ENCODE peak calls at places on chromosomes 11 and 22, in four cellular contexts. One of them, this sample, is unnamed.

GRCh38 chr11:57294225-57295131 is 30.3 kb downstream of the TNKS1BP1 start:
- DNase-seq in cardiac muscle cell: peak
- DNase-seq in gastrocnemius medialis: no peak
- DNase-seq in coronary artery: no peak
- DNase-seq in this sample: no peak

GRCh38 chr11:96242191-96242845 is 100.7 kb downstream of the MAML2 start:
- DNase-seq in cardiac muscle cell: peak
- DNase-seq in gastrocnemius medialis: no peak
- DNase-seq in coronary artery: no peak
- DNase-seq in this sample: no peak

GRCh38 chr22:25111579-25112517 is 87.8 kb upstream of the CRYBB3 start:
- DNase-seq in cardiac muscle cell: no peak
- DNase-seq in gastrocnemius medialis: peak
- DNase-seq in coronary artery: peak
- DNase-seq in this sample: peak

GRCh38 chr11:27649800-27650199 is 50.5 kb downstream of the BDNF start:
- DNase-seq in cardiac muscle cell: no peak
- DNase-seq in gastrocnemius medialis: no peak
- DNase-seq in coronary artery: no peak
- DNase-seq in this sample: no peak

GRCh38 chr11:70420496-70420895 is 22.2 kb downstream of the CTTN start:
- DNase-seq in cardiac muscle cell: no peak
- DNase-seq in gastrocnemius medialis: no peak
- DNase-seq in coronary artery: no peak
- DNase-seq in this sample: no peak

GRCh38 chr11:111523343-111523742 is 8.8 kb downstream of the HOATZ start:
- DNase-seq in cardiac muscle cell: no peak
- DNase-seq in gastrocnemius medialis: no peak
- DNase-seq in coronary artery: no peak
- DNase-seq in this sample: no peak

GRCh38 chr11:2209370-2209801 is 37.8 kb upstream of the TH start:
- DNase-seq in cardiac muscle cell: no peak
- DNase-seq in gastrocnemius medialis: no peak
- DNase-seq in coronary artery: no peak
- DNase-seq in this sample: no peak

GRCh38 chr22:25751174-25751581 is 9.2 kb downstream of the MYO18B start:
- DNase-seq in cardiac muscle cell: no peak
- DNase-seq in gastrocnemius medialis: no peak
- DNase-seq in coronary artery: no peak
- DNase-seq in this sample: no peak

GRCh38 chr11:118263694-118264567 is at the start of gene MPZL2:
- DNase-seq in cardiac muscle cell: no peak
- DNase-seq in gastrocnemius medialis: no peak
- DNase-seq in coronary artery: no peak
- DNase-seq in this sample: peak

GRCh38 chr11:33266418-33267215 is 9.4 kb downstream of the HIPK3 start:
- DNase-seq in cardiac muscle cell: peak
- DNase-seq in gastrocnemius medialis: no peak
- DNase-seq in coronary artery: peak
- DNase-seq in this sample: peak

GRCh38 chr11:35185696-35186095 is 46.7 kb downstream of the CD44 start:
- DNase-seq in cardiac muscle cell: peak
- DNase-seq in gastrocnemius medialis: no peak
- DNase-seq in coronary artery: no peak
- DNase-seq in this sample: no peak

GRCh38 chr11:2518112-2518982 is 73.5 kb downstream of the KCNQ1 start:
- DNase-seq in cardiac muscle cell: no peak
- DNase-seq in gastrocnemius medialis: peak
- DNase-seq in coronary artery: no peak
- DNase-seq in this sample: peak

GRCh38 chr22:27075028-27075678 is 417.8 kb downstream of the MIAT start:
- DNase-seq in cardiac muscle cell: no peak
- DNase-seq in gastrocnemius medialis: no peak
- DNase-seq in coronary artery: no peak
- DNase-seq in this sample: peak

GRCh38 chr11:27596802-27597201 is 90.2 kb upstream of the LIN7C start:
- DNase-seq in cardiac muscle cell: no peak
- DNase-seq in gastrocnemius medialis: no peak
- DNase-seq in coronary artery: no peak
- DNase-seq in this sample: no peak

GRCh38 chr11:68127791-68128681 is 6.8 kb upstream of the CHKA start:
- DNase-seq in cardiac muscle cell: peak
- DNase-seq in gastrocnemius medialis: no peak
- DNase-seq in coronary artery: no peak
- DNase-seq in this sample: peak

GRCh38 chr11:970319-970871 is 44.7 kb downstream of the AP2A2 start:
- DNase-seq in cardiac muscle cell: no peak
- DNase-seq in gastrocnemius medialis: no peak
- DNase-seq in coronary artery: peak
- DNase-seq in this sample: no peak

GRCh38 chr11:75190652-75191329 is 39.9 kb downstream of the SLCO2B1 start:
- DNase-seq in cardiac muscle cell: no peak
- DNase-seq in gastrocnemius medialis: no peak
- DNase-seq in coronary artery: no peak
- DNase-seq in this sample: no peak

GRCh38 chr22:46047226-46047625 is 70.3 kb upstream of the WNT7B start:
- DNase-seq in cardiac muscle cell: no peak
- DNase-seq in gastrocnemius medialis: no peak
- DNase-seq in coronary artery: peak
- DNase-seq in this sample: no peak

GRCh38 chr11:32316846-32317525 is 118.4 kb downstream of the WT1 start:
- DNase-seq in cardiac muscle cell: peak
- DNase-seq in gastrocnemius medialis: no peak
- DNase-seq in coronary artery: no peak
- DNase-seq in this sample: no peak

GRCh38 chr11:35031869-35032268 is 107.1 kb upstream of the CD44 start:
- DNase-seq in cardiac muscle cell: no peak
- DNase-seq in gastrocnemius medialis: no peak
- DNase-seq in coronary artery: no peak
- DNase-seq in this sample: no peak

GRCh38 chr11:66085071-66085470 is 15.0 kb downstream of the PACS1 start:
- DNase-seq in cardiac muscle cell: no peak
- DNase-seq in gastrocnemius medialis: no peak
- DNase-seq in coronary artery: no peak
- DNase-seq in this sample: no peak

GRCh38 chr11:120184946-120185677 is 25.7 kb upstream of the OAF start:
- DNase-seq in cardiac muscle cell: peak
- DNase-seq in gastrocnemius medialis: peak
- DNase-seq in coronary artery: peak
- DNase-seq in this sample: no peak

GRCh38 chr22:41782316-41782715 is 18.2 kb upstream of the CCDC134 start:
- DNase-seq in cardiac muscle cell: no peak
- DNase-seq in gastrocnemius medialis: no peak
- DNase-seq in coronary artery: no peak
- DNase-seq in this sample: no peak

GRCh38 chr11:101292661-101293240 is 163.1 kb upstream of the PGR start:
- DNase-seq in cardiac muscle cell: no peak
- DNase-seq in gastrocnemius medialis: no peak
- DNase-seq in coronary artery: no peak
- DNase-seq in this sample: no peak

GRCh38 chr11:67396258-67396581 is 4.4 kb downstream of the RAD9A start:
- DNase-seq in cardiac muscle cell: no peak
- DNase-seq in gastrocnemius medialis: no peak
- DNase-seq in coronary artery: no peak
- DNase-seq in this sample: no peak

GRCh38 chr11:96607890-96608558 is 218.2 kb downstream of the JRKL start:
- DNase-seq in cardiac muscle cell: peak
- DNase-seq in gastrocnemius medialis: no peak
- DNase-seq in coronary artery: no peak
- DNase-seq in this sample: no peak

GRCh38 chr22:49108636-49109315 is 718.9 kb downstream of the BRD1 start:
- DNase-seq in cardiac muscle cell: no peak
- DNase-seq in gastrocnemius medialis: no peak
- DNase-seq in coronary artery: no peak
- DNase-seq in this sample: no peak

GRCh38 chr11:106585061-106585460 is 433.2 kb downstream of the GUCY1A2 start:
- DNase-seq in cardiac muscle cell: peak
- DNase-seq in gastrocnemius medialis: no peak
- DNase-seq in coronary artery: no peak
- DNase-seq in this sample: peak

GRCh38 chr11:96391698-96392307 is 2.0 kb downstream of the JRKL start:
- DNase-seq in cardiac muscle cell: no peak
- DNase-seq in gastrocnemius medialis: no peak
- DNase-seq in coronary artery: no peak
- DNase-seq in this sample: no peak

GRCh38 chr11:112753706-112754105 is 207.5 kb upstream of the NCAM1 start:
- DNase-seq in cardiac muscle cell: no peak
- DNase-seq in gastrocnemius medialis: peak
- DNase-seq in coronary artery: no peak
- DNase-seq in this sample: no peak

GRCh38 chr11:19670030-19670761 is 42.4 kb upstream of the NAV2 start:
- DNase-seq in cardiac muscle cell: no peak
- DNase-seq in gastrocnemius medialis: no peak
- DNase-seq in coronary artery: no peak
- DNase-seq in this sample: no peak

DNA sequence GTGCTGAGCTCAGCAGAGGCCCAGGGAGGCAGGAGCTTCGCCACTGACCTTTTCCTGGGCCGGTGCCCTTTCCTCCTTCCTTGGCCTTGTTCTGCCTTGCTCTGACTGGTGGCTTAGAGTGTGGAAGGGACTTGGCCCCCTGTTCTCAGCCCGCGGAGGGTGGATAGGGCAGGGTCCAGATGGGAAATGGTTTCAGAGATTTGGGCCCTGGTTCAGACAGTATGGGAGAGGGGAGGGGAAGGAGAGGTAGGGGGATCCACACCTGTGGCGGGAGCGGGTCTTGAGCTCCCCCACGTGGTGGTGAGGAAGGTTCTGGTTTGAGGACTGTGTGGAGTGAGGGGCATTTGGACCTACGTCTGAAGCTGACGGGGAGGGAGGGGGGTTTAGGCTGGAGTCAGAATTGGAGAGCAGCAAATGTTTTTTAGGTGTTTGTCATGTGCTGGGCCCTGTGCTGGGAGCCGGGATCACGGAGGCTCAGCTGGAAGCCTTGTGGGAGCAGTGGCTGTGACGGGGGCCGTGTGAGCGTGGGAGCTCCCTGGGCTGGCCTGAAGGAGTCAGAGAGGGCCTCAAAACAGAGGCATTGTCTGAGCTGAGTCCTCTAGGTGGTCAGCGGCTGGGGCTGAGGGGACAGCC is 27.2 kb downstream of the SHANK3 start:
- DNase-seq in cardiac muscle cell: no peak
- DNase-seq in gastrocnemius medialis: no peak
- DNase-seq in coronary artery: no peak
- DNase-seq in this sample: no peak
- TF ChIP-seq CTCF in cardiac muscle cell: peak
- TF ChIP-seq CTCF in gastrocnemius medialis: no peak
- TF ChIP-seq CTCF in coronary artery: no peak
- TF ChIP-seq CTCF in this sample: no peak

GRCh38 chr11:79708319-79708928 is 267.6 kb upstream of the TENM4 start:
- DNase-seq in cardiac muscle cell: peak
- DNase-seq in gastrocnemius medialis: no peak
- DNase-seq in coronary artery: no peak
- DNase-seq in this sample: peak
- TF ChIP-seq CTCF in cardiac muscle cell: peak
- TF ChIP-seq CTCF in gastrocnemius medialis: no peak
- TF ChIP-seq CTCF in coronary artery: no peak
- TF ChIP-seq CTCF in this sample: peak

DNA sequence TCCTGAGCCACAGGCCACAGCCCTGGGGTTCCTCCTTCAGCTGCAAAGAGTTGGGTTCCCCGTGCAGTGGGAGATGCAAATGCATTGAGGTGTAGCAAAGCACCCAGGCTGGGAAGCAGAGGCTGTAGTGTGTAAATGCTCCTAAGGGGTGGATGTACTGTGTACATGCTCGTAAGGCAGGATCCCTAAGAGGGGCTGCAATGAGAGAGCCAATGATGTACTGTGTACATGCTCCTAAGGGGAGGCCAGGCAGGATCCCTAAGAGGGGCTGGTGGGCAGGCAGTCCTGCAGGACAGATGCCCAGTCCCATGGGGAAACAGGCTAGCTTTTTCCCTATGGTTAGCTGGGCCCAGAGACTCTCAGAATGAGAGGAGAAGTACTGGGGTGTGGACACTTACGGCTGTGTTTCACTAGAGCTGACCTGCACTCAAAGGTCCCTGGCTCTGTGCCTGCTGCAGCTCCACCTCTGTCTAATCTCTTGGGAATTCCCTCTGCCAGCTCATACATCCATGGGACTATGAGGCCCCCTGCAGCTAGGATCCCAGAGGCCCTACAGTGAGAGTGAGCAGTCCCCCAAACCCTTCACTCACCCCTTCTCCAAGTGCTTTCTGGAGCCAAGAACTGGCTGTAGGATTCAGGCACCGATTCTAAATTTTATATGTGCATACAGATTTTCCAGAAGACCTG is 261.9 kb upstream of the LUZP2 start:
- DNase-seq in cardiac muscle cell: peak
- DNase-seq in gastrocnemius medialis: no peak
- DNase-seq in coronary artery: no peak
- DNase-seq in this sample: no peak
- TF ChIP-seq CTCF in cardiac muscle cell: peak
- TF ChIP-seq CTCF in gastrocnemius medialis: no peak
- TF ChIP-seq CTCF in coronary artery: no peak
- TF ChIP-seq CTCF in this sample: no peak

DNA sequence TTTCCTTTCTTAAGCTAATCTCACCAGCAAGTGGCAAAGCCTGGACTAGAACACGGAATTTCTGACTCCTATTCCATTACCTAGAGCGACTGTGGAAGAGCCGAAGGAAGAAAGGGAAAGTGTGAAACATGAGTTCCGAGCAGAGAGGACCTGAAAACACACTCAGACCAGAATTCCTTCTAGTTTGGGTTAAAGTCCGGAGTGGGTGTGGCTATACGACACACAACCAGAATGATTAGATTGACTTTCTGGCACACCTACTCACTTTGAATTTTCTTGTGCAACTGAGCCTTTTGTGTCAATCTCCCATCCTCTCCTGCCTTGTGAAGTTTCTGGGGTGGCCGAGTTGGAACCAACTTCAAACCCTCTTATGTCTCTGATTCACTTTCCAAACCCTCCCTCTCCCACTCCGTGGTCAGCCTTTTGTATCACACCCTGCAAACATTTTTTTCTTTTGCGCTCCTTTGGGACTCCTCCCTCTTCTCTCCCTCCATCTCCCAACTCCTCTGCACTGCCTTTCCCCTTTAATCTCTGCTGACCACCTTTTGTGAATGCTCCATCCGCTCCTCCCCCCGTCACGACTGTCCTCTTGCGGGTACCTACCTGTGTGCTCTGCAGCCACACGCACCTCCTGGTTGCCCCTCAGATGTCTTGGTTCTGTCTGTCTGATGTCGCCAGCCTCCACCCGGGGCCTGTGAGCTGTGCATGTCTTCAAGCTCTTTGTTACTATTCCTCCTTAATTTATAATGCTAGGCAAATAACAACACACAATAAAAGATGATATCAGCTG is 86.3 kb upstream of the BLID start:
- DNase-seq in cardiac muscle cell: peak
- DNase-seq in gastrocnemius medialis: no peak
- DNase-seq in coronary artery: no peak
- DNase-seq in this sample: no peak
- TF ChIP-seq CTCF in cardiac muscle cell: no peak
- TF ChIP-seq CTCF in gastrocnemius medialis: no peak
- TF ChIP-seq CTCF in coronary artery: no peak
- TF ChIP-seq CTCF in this sample: no peak